ENCODE peak calls at places on chromosomes 11 and 22, in ten cellular contexts. V, X, O, C, U, J, R, N, Y and Q are unnamed samples.

GRCh38 chr22:42074153-42074750 is at the start of gene PHETA2:
- DNase-seq in V (peak; percentile 47), X (peak; percentile 68), O (peak; percentile 25), C (no peak), U (no peak), J (no peak), R (peak; percentile 58), N (no peak), Y (no peak), Q (no peak)

GRCh38 chr11:116736763-116737162 is 36.0 kb downstream of the BUD13 start:
- DNase-seq in V (no peak), X (no peak), O (no peak), C (no peak), U (no peak), J (no peak), R (no peak), N (no peak), Y (no peak), Q (no peak)

GRCh38 chr11:44538375-44539054 is 26.9 kb upstream of the CD82 start:
- DNase-seq in V (peak; percentile 48), X (peak; percentile 77), O (peak; percentile 81), C (peak; percentile 61), U (no peak), J (peak; percentile 80), R (peak; percentile 64), N (peak; percentile 39), Y (peak; percentile 63), Q (peak; percentile 61)

GRCh38 chr22:24801906-24802504 is 4.0 kb upstream of the SGSM1 start:
- DNase-seq in V (no peak), X (no peak), O (no peak), C (no peak), U (no peak), J (no peak), R (no peak), N (no peak), Y (no peak), Q (no peak)

GRCh38 chr11:66882540-66882939 is 25.7 kb downstream of the LRFN4 start:
- DNase-seq in V (no peak), X (no peak), O (peak; percentile 54), C (no peak), U (no peak), J (no peak), R (no peak), N (no peak), Y (peak; percentile 54), Q (no peak)

GRCh38 chr11:75270896-75271415 is 30.4 kb downstream of the TPBGL start:
- DNase-seq in V (no peak), X (no peak), O (no peak), C (no peak), U (no peak), J (peak; percentile 8), R (no peak), N (no peak), Y (peak; percentile 41), Q (no peak)

GRCh38 chr11:10304495-10305261 is at the start of gene ADM:
- DNase-seq in V (no peak), X (peak; percentile 90), O (no peak), C (no peak), U (no peak), J (peak; percentile 88), R (peak; percentile 69), N (no peak), Y (peak; percentile 87), Q (peak; percentile 82)

GRCh38 chr11:117395476-117395875 is 67.8 kb downstream of the CEP164 start:
- DNase-seq in V (no peak), X (no peak), O (no peak), C (no peak), U (no peak), J (no peak), R (no peak), N (no peak), Y (no peak), Q (no peak)

GRCh38 chr22:44153705-44154104 is 27.0 kb upstream of the PARVG start:
- DNase-seq in V (no peak), X (no peak), O (no peak), C (no peak), U (no peak), J (no peak), R (no peak), N (no peak), Y (no peak), Q (no peak)

GRCh38 chr22:22110548-22111266 is 128.1 kb upstream of the TOP3B start:
- DNase-seq in V (no peak), X (peak; percentile 30), O (peak; percentile 73), C (peak; percentile 25), U (no peak), J (no peak), R (peak; percentile 88), N (no peak), Y (peak; percentile 26), Q (peak; percentile 78)

GRCh38 chr11:370087-370941 is 1.0 kb downstream of the B4GALNT4 start:
- DNase-seq in V (no peak), X (no peak), O (no peak), C (no peak), U (no peak), J (no peak), R (no peak), N (no peak), Y (no peak), Q (no peak)
- H3K4me3 ChIP-seq in V (no peak overlapping the region), X (no peak overlapping the region), O (peak overlapping the region; percentile 66), C (peak overlapping the region; percentile 47), U (peak overlapping the region; percentile 70), J (no peak overlapping the region), R (peak overlapping the region; percentile 14), N (no peak overlapping the region), Y (no peak overlapping the region), Q (no peak overlapping the region)

GRCh38 chr22:27933186-27933983 is 14.3 kb upstream of the PITPNB start:
- DNase-seq in V (no peak), X (no peak), O (no peak), C (no peak), U (no peak), J (no peak), R (no peak), N (no peak), Y (no peak), Q (no peak)
- H3K4me3 ChIP-seq in V (no peak overlapping the region), X (peak overlapping the region; percentile 3), O (no peak overlapping the region), C (no peak overlapping the region), U (no peak overlapping the region), J (no peak overlapping the region), R (no peak overlapping the region), N (no peak overlapping the region), Y (no peak overlapping the region), Q (no peak overlapping the region)

GRCh38 chr11:1871531-1871930 is 18.6 kb downstream of the LSP1 start:
- DNase-seq in V (no peak), X (peak; percentile 6), O (no peak), C (no peak), U (no peak), J (no peak), R (no peak), N (no peak), Y (no peak), Q (no peak)

GRCh38 chr11:1870326-1870696 is 17.4 kb downstream of the LSP1 start:
- DNase-seq in V (no peak), X (peak; percentile 15), O (no peak), C (no peak), U (no peak), J (no peak), R (no peak), N (no peak), Y (no peak), Q (no peak)

GRCh38 chr11:1870721-1871466 is 18.0 kb downstream of the LSP1 start:
- DNase-seq in V (peak; percentile 35), X (peak; percentile 34), O (no peak), C (no peak), U (no peak), J (no peak), R (no peak), N (peak; percentile 34), Y (peak; percentile 83), Q (no peak)

GRCh38 chr11:1873048-1873812 is 18.5 kb downstream of the PRR33 start:
- DNase-seq in V (no peak), X (peak; percentile 32), O (no peak), C (no peak), U (no peak), J (no peak), R (no peak), N (no peak), Y (peak; percentile 77), Q (no peak)

DNA sequence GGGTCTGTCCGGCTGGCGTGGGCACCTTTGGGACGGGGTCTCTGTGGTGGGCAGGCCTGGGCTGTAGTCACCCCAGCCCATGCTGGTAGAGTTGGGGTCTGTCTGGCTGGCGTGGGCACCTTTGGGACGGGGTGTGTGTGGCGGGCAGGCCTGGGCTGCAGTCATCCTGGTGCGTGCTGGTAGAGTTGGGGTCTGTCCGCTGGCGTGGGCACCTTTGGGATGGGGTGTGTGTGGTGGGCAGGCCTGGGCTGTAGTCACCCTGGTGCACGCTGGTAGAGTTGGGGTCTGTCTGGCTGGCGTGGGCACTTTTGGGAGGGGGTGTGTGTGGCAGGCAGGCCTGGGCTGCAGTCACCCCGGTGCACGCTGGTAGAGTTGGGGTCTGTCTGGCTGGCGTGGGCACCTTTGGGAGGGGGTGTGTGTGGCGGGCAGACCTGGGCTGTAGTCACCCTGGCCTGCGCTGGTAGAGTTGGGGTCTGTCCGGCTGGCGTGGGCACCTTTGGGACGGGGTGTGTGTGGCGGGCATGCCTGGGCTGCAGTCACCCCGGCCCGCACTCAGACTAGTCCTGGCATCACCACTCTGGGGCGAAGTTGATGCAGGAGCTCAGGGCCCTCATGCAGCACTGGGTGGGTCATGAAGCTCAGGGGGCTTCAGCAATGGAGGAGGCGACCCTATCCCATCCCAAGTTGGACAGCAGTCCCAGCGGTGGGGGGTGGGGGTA is 19.3 kb downstream of the PRR33 start:
- DNase-seq in V (no peak), X (peak; percentile 10), O (no peak), C (no peak), U (no peak), J (no peak), R (no peak), N (no peak), Y (peak; percentile 13), Q (no peak)
- H3K4me3 ChIP-seq in V (no peak overlapping the region), X (peak overlapping the region; percentile 55), O (no peak overlapping the region), C (no peak overlapping the region), U (no peak overlapping the region), J (peak overlapping the region; percentile 55), R (no peak overlapping the region), N (no peak overlapping the region), Y (no peak overlapping the region), Q (no peak overlapping the region)

GRCh38 chr11:111840143-111840542 is 31.2 kb downstream of the ALG9 start:
- DNase-seq in V (no peak), X (no peak), O (no peak), C (no peak), U (no peak), J (no peak), R (no peak), N (no peak), Y (no peak), Q (no peak)

GRCh38 chr11:111845256-111846028 is 25.9 kb downstream of the ALG9 start:
- DNase-seq in V (no peak), X (no peak), O (no peak), C (no peak), U (no peak), J (no peak), R (no peak), N (no peak), Y (no peak), Q (peak; percentile 90)

GRCh38 chr11:111843659-111844058 is 27.7 kb downstream of the ALG9 start:
- DNase-seq in V (no peak), X (no peak), O (no peak), C (no peak), U (no peak), J (no peak), R (no peak), N (no peak), Y (no peak), Q (no peak)

GRCh38 chr11:111838054-111838453 is 33.3 kb downstream of the ALG9 start:
- DNase-seq in V (no peak), X (no peak), O (no peak), C (no peak), U (no peak), J (no peak), R (no peak), N (no peak), Y (no peak), Q (no peak)

GRCh38 chr11:111841370-111842053 is 29.9 kb downstream of the ALG9 start:
- DNase-seq in V (peak; percentile 77), X (peak; percentile 81), O (peak; percentile 98), C (peak; percentile 75), U (peak; percentile 96), J (peak; percentile 82), R (peak; percentile 86), N (peak; percentile 70), Y (peak; percentile 79), Q (peak; percentile 86)
- H3K4me3 ChIP-seq in V (no peak overlapping the region), X (no peak overlapping the region), O (no peak overlapping the region), C (no peak overlapping the region), U (no peak overlapping the region), J (no peak overlapping the region), R (no peak overlapping the region), N (no peak overlapping the region), Y (no peak overlapping the region), Q (no peak overlapping the region)